ENCODE peak calls at places on chromosome 7, in nine cellular contexts. One of them, this sample, is unnamed.
A peak's percentile ranks its signal among the peaks of the same experiment; 100 is the strongest.

GRCh38 chr7:117550625-117551024 is 70.8 kb downstream of the CFTR start:
- DNase-seq in stomach: no peak
- DNase-seq in stimulated activated CD4-positive, alpha-beta T cell treated with anti-CD3 and anti-CD28 coated beads, Interleukin-2, amount 100 ng/mL, for 48 hours: no peak
- DNase-seq in AG09319: no peak
- DNase-seq in AG09309: no peak
- DNase-seq in NCI-H1105 treated with DMSO at 0.1 percent for 48 hours: no peak
- DNase-seq in putamen: no peak
- DNase-seq in cerebellar cortex: no peak
- DNase-seq in heart left ventricle: no peak
- DNase-seq in this sample: no peak

GRCh38 chr7:87816389-87816788 is 59.8 kb downstream of the SLC25A40 start:
- DNase-seq in stomach: no peak
- DNase-seq in stimulated activated CD4-positive, alpha-beta T cell treated with anti-CD3 and anti-CD28 coated beads, Interleukin-2, amount 100 ng/mL, for 48 hours: no peak
- DNase-seq in AG09319: no peak
- DNase-seq in AG09309: no peak
- DNase-seq in NCI-H1105 treated with DMSO at 0.1 percent for 48 hours: no peak
- DNase-seq in putamen: no peak
- DNase-seq in cerebellar cortex: no peak
- DNase-seq in heart left ventricle: no peak
- DNase-seq in this sample: no peak

GRCh38 chr7:29345590-29345989 is 151.0 kb downstream of the CHN2 start:
- DNase-seq in stomach: peak; percentile 62
- DNase-seq in stimulated activated CD4-positive, alpha-beta T cell treated with anti-CD3 and anti-CD28 coated beads, Interleukin-2, amount 100 ng/mL, for 48 hours: peak; percentile 2
- DNase-seq in AG09319: no peak
- DNase-seq in AG09309: no peak
- DNase-seq in NCI-H1105 treated with DMSO at 0.1 percent for 48 hours: peak; percentile 47
- DNase-seq in putamen: peak; percentile 58
- DNase-seq in cerebellar cortex: peak; percentile 59
- DNase-seq in heart left ventricle: peak; percentile 37
- DNase-seq in this sample: peak; percentile 65

GRCh38 chr7:139023076-139023475 is 12.8 kb downstream of the ZC3HAV1L start:
- DNase-seq in stomach: no peak
- DNase-seq in stimulated activated CD4-positive, alpha-beta T cell treated with anti-CD3 and anti-CD28 coated beads, Interleukin-2, amount 100 ng/mL, for 48 hours: no peak
- DNase-seq in AG09319: no peak
- DNase-seq in AG09309: no peak
- DNase-seq in NCI-H1105 treated with DMSO at 0.1 percent for 48 hours: no peak
- DNase-seq in putamen: no peak
- DNase-seq in cerebellar cortex: no peak
- DNase-seq in heart left ventricle: no peak
- DNase-seq in this sample: no peak

GRCh38 chr7:42348071-42348470 is 111.1 kb upstream of the GLI3 start:
- DNase-seq in stomach: no peak
- DNase-seq in stimulated activated CD4-positive, alpha-beta T cell treated with anti-CD3 and anti-CD28 coated beads, Interleukin-2, amount 100 ng/mL, for 48 hours: no peak
- DNase-seq in AG09319: no peak
- DNase-seq in AG09309: no peak
- DNase-seq in NCI-H1105 treated with DMSO at 0.1 percent for 48 hours: no peak
- DNase-seq in putamen: no peak
- DNase-seq in cerebellar cortex: no peak
- DNase-seq in heart left ventricle: no peak
- DNase-seq in this sample: no peak

GRCh38 chr7:130298079-130298478 is 5.1 kb downstream of the CPA4 start:
- DNase-seq in stomach: no peak
- DNase-seq in stimulated activated CD4-positive, alpha-beta T cell treated with anti-CD3 and anti-CD28 coated beads, Interleukin-2, amount 100 ng/mL, for 48 hours: no peak
- DNase-seq in AG09319: no peak
- DNase-seq in AG09309: no peak
- DNase-seq in NCI-H1105 treated with DMSO at 0.1 percent for 48 hours: no peak
- DNase-seq in putamen: no peak
- DNase-seq in cerebellar cortex: no peak
- DNase-seq in heart left ventricle: no peak
- DNase-seq in this sample: no peak

GRCh38 chr7:135742371-135742770 is 6.2 kb downstream of the FAM180A start:
- DNase-seq in stomach: no peak
- DNase-seq in stimulated activated CD4-positive, alpha-beta T cell treated with anti-CD3 and anti-CD28 coated beads, Interleukin-2, amount 100 ng/mL, for 48 hours: no peak
- DNase-seq in AG09319: no peak
- DNase-seq in AG09309: no peak
- DNase-seq in NCI-H1105 treated with DMSO at 0.1 percent for 48 hours: no peak
- DNase-seq in putamen: no peak
- DNase-seq in cerebellar cortex: no peak
- DNase-seq in heart left ventricle: no peak
- DNase-seq in this sample: no peak

GRCh38 chr7:158782638-158783490 is 46.4 kb downstream of the ESYT2 start:
- DNase-seq in stomach: no peak
- DNase-seq in stimulated activated CD4-positive, alpha-beta T cell treated with anti-CD3 and anti-CD28 coated beads, Interleukin-2, amount 100 ng/mL, for 48 hours: no peak
- DNase-seq in AG09319: no peak
- DNase-seq in AG09309: no peak
- DNase-seq in NCI-H1105 treated with DMSO at 0.1 percent for 48 hours: no peak
- DNase-seq in putamen: no peak
- DNase-seq in cerebellar cortex: peak; percentile 35
- DNase-seq in heart left ventricle: peak; percentile 84
- DNase-seq in this sample: no peak

GRCh38 chr7:139771001-139771956 is 6.5 kb downstream of the HIPK2 start:
- DNase-seq in stomach: no peak
- DNase-seq in stimulated activated CD4-positive, alpha-beta T cell treated with anti-CD3 and anti-CD28 coated beads, Interleukin-2, amount 100 ng/mL, for 48 hours: no peak
- DNase-seq in AG09319: no peak
- DNase-seq in AG09309: peak; percentile 28
- DNase-seq in NCI-H1105 treated with DMSO at 0.1 percent for 48 hours: no peak
- DNase-seq in putamen: no peak
- DNase-seq in cerebellar cortex: no peak
- DNase-seq in heart left ventricle: no peak
- DNase-seq in this sample: no peak

GRCh38 chr7:147485660-147486210 is 1104.8 kb upstream of the C7orf33 start:
- DNase-seq in stomach: no peak
- DNase-seq in stimulated activated CD4-positive, alpha-beta T cell treated with anti-CD3 and anti-CD28 coated beads, Interleukin-2, amount 100 ng/mL, for 48 hours: no peak
- DNase-seq in AG09319: no peak
- DNase-seq in AG09309: no peak
- DNase-seq in NCI-H1105 treated with DMSO at 0.1 percent for 48 hours: peak; percentile 87
- DNase-seq in putamen: no peak
- DNase-seq in cerebellar cortex: no peak
- DNase-seq in heart left ventricle: no peak
- DNase-seq in this sample: no peak

GRCh38 chr7:155357573-155358041 is 59.9 kb downstream of the INSIG1 start:
- DNase-seq in stomach: no peak
- DNase-seq in stimulated activated CD4-positive, alpha-beta T cell treated with anti-CD3 and anti-CD28 coated beads, Interleukin-2, amount 100 ng/mL, for 48 hours: no peak
- DNase-seq in AG09319: no peak
- DNase-seq in AG09309: peak; percentile 37
- DNase-seq in NCI-H1105 treated with DMSO at 0.1 percent for 48 hours: no peak
- DNase-seq in putamen: no peak
- DNase-seq in cerebellar cortex: no peak
- DNase-seq in heart left ventricle: no peak
- DNase-seq in this sample: no peak

GRCh38 chr7:126803060-126803665 is 449.6 kb downstream of the GRM8 start:
- DNase-seq in stomach: peak; percentile 45
- DNase-seq in stimulated activated CD4-positive, alpha-beta T cell treated with anti-CD3 and anti-CD28 coated beads, Interleukin-2, amount 100 ng/mL, for 48 hours: peak; percentile 15
- DNase-seq in AG09319: no peak
- DNase-seq in AG09309: peak; percentile 31
- DNase-seq in NCI-H1105 treated with DMSO at 0.1 percent for 48 hours: peak; percentile 72
- DNase-seq in putamen: peak; percentile 49
- DNase-seq in cerebellar cortex: peak; percentile 45
- DNase-seq in heart left ventricle: no peak
- DNase-seq in this sample: no peak

GRCh38 chr7:142188159-142188558 is 69.7 kb downstream of the PRSS58 start:
- DNase-seq in stomach: no peak
- DNase-seq in stimulated activated CD4-positive, alpha-beta T cell treated with anti-CD3 and anti-CD28 coated beads, Interleukin-2, amount 100 ng/mL, for 48 hours: no peak
- DNase-seq in AG09319: no peak
- DNase-seq in AG09309: no peak
- DNase-seq in NCI-H1105 treated with DMSO at 0.1 percent for 48 hours: no peak
- DNase-seq in putamen: no peak
- DNase-seq in cerebellar cortex: no peak
- DNase-seq in heart left ventricle: no peak
- DNase-seq in this sample: no peak

GRCh38 chr7:510782-511281 is 8.8 kb downstream of the PDGFA start:
- DNase-seq in stomach: no peak
- DNase-seq in stimulated activated CD4-positive, alpha-beta T cell treated with anti-CD3 and anti-CD28 coated beads, Interleukin-2, amount 100 ng/mL, for 48 hours: no peak
- DNase-seq in AG09319: no peak
- DNase-seq in AG09309: no peak
- DNase-seq in NCI-H1105 treated with DMSO at 0.1 percent for 48 hours: no peak
- DNase-seq in putamen: no peak
- DNase-seq in cerebellar cortex: no peak
- DNase-seq in heart left ventricle: peak; percentile 20
- DNase-seq in this sample: no peak

GRCh38 chr7:90580051-90580450 is 16.1 kb upstream of the CDK14 start:
- DNase-seq in stomach: no peak
- DNase-seq in stimulated activated CD4-positive, alpha-beta T cell treated with anti-CD3 and anti-CD28 coated beads, Interleukin-2, amount 100 ng/mL, for 48 hours: no peak
- DNase-seq in AG09319: no peak
- DNase-seq in AG09309: no peak
- DNase-seq in NCI-H1105 treated with DMSO at 0.1 percent for 48 hours: no peak
- DNase-seq in putamen: no peak
- DNase-seq in cerebellar cortex: no peak
- DNase-seq in heart left ventricle: no peak
- DNase-seq in this sample: no peak

GRCh38 chr7:12328888-12329770 is 74.5 kb downstream of the VWDE start:
- DNase-seq in stomach: no peak
- DNase-seq in stimulated activated CD4-positive, alpha-beta T cell treated with anti-CD3 and anti-CD28 coated beads, Interleukin-2, amount 100 ng/mL, for 48 hours: no peak
- DNase-seq in AG09319: no peak
- DNase-seq in AG09309: no peak
- DNase-seq in NCI-H1105 treated with DMSO at 0.1 percent for 48 hours: no peak
- DNase-seq in putamen: no peak
- DNase-seq in cerebellar cortex: no peak
- DNase-seq in heart left ventricle: no peak
- DNase-seq in this sample: no peak